ENCODE peak calls at places on chromosome 10, in nine cellular contexts. D is cardiac fibroblast, B is foreskin fibroblast, L is mucosa of descending colon, F is PC-3, O is kidney epithelial cell, H is endothelial cell of umbilical vein, W is spleen, T is epithelial cell of esophagus. C is an unnamed sample.

GRCh38 chr10:129909080-129909479 is 55.0 kb downstream of the EBF3 start:
- DNase-seq in D (no peak), B (no peak), L (no peak), F (no peak), O (no peak), H (no peak), W (no peak), T (no peak), C (no peak)

GRCh38 chr10:86135191-86135590 is 231.4 kb downstream of the GRID1 start:
- DNase-seq in D (no peak), B (no peak), L (no peak), F (no peak), O (no peak), H (no peak), W (no peak), T (no peak), C (no peak)

GRCh38 chr10:122326806-122327205 is 47.7 kb upstream of the PLEKHA1 start:
- DNase-seq in D (no peak), B (no peak), L (no peak), F (no peak), O (no peak), H (no peak), W (no peak), T (no peak), C (no peak)

GRCh38 chr10:66827353-66827752 is 98.5 kb upstream of the LRRTM3 start:
- DNase-seq in D (peak), B (peak), L (no peak), F (peak), O (no peak), H (no peak), W (no peak), T (peak), C (no peak)

GRCh38 chr10:18104223-18104872 is 35.9 kb upstream of the CACNB2 start:
- DNase-seq in D (peak), B (peak), L (no peak), F (peak), O (no peak), H (peak), W (no peak), T (peak), C (no peak)

GRCh38 chr10:101305241-101306230 is 48.4 kb upstream of the BTRC start:
- DNase-seq in D (no peak), B (no peak), L (no peak), F (no peak), O (no peak), H (no peak), W (peak), T (no peak), C (no peak)

GRCh38 chr10:80471009-80471408 is 16.9 kb downstream of the TSPAN14 start:
- DNase-seq in D (no peak), B (no peak), L (no peak), F (no peak), O (no peak), H (no peak), W (no peak), T (peak), C (no peak)

GRCh38 chr10:118903691-118904090 is 125.8 kb upstream of the NANOS1 start:
- DNase-seq in D (no peak), B (no peak), L (no peak), F (no peak), O (no peak), H (no peak), W (no peak), T (no peak), C (no peak)

GRCh38 chr10:17850526-17850925 is 41.4 kb downstream of the MRC1 start:
- DNase-seq in D (no peak), B (no peak), L (no peak), F (no peak), O (no peak), H (no peak), W (no peak), T (no peak), C (no peak)

GRCh38 chr10:60570941-60571340 is 181.3 kb upstream of the ANK3 start:
- DNase-seq in D (no peak), B (no peak), L (no peak), F (peak), O (no peak), H (no peak), W (no peak), T (no peak), C (no peak)

GRCh38 chr10:69867699-69868558 is 66.2 kb downstream of the COL13A1 start:
- DNase-seq in D (no peak), B (no peak), L (peak), F (peak), O (no peak), H (no peak), W (no peak), T (no peak), C (no peak)

GRCh38 chr10:31769564-31769963 is 159.1 kb downstream of the ARHGAP12 start:
- DNase-seq in D (peak), B (no peak), L (no peak), F (peak), O (no peak), H (no peak), W (no peak), T (peak), C (no peak)

GRCh38 chr10:16470747-16471146 is 33.9 kb downstream of the PTER start:
- DNase-seq in D (no peak), B (no peak), L (no peak), F (no peak), O (no peak), H (peak), W (no peak), T (no peak), C (no peak)

GRCh38 chr10:9992656-9993055 is 1025.0 kb upstream of the CELF2 start:
- DNase-seq in D (no peak), B (no peak), L (no peak), F (no peak), O (no peak), H (no peak), W (no peak), T (no peak), C (no peak)

GRCh38 chr10:103745264-103746247 is 109.8 kb downstream of the SH3PXD2A start:
- DNase-seq in D (peak), B (peak), L (peak), F (peak), O (no peak), H (peak), W (no peak), T (peak), C (no peak)

GRCh38 chr10:89369142-89370105 is 8.4 kb upstream of the IFIT1B start:
- DNase-seq in D (peak), B (no peak), L (no peak), F (peak), O (no peak), H (peak), W (no peak), T (peak), C (no peak)

GRCh38 chr10:43375401-43376020 is 4.1 kb downstream of the FXYD4 start:
- DNase-seq in D (no peak), B (no peak), L (no peak), F (no peak), O (no peak), H (no peak), W (peak), T (no peak), C (no peak)

GRCh38 chr10:71086439-71087080 is 125.8 kb upstream of the UNC5B start:
- DNase-seq in D (no peak), B (no peak), L (no peak), F (peak), O (no peak), H (no peak), W (peak), T (no peak), C (no peak)

GRCh38 chr10:133012573-133013359 is 70.4 kb upstream of the CFAP46 start:
- DNase-seq in D (no peak), B (no peak), L (peak), F (no peak), O (no peak), H (no peak), W (peak), T (no peak), C (no peak)

GRCh38 chr10:29386347-29386999 is 97.6 kb downstream of the LYZL1 start:
- DNase-seq in D (peak), B (peak), L (no peak), F (peak), O (no peak), H (peak), W (no peak), T (peak), C (no peak)

GRCh38 chr10:93850484-93851015 is 43.2 kb upstream of the SLC35G1 start:
- DNase-seq in D (no peak), B (no peak), L (no peak), F (no peak), O (no peak), H (no peak), W (no peak), T (no peak), C (no peak)

GRCh38 chr10:93844979-93845626 is 48.7 kb upstream of the SLC35G1 start:
- DNase-seq in D (no peak), B (no peak), L (no peak), F (no peak), O (no peak), H (no peak), W (no peak), T (no peak), C (no peak)

GRCh38 chr10:93852721-93853120 is 41.1 kb upstream of the SLC35G1 start:
- DNase-seq in D (no peak), B (no peak), L (no peak), F (no peak), O (no peak), H (no peak), W (no peak), T (no peak), C (no peak)

GRCh38 chr10:93851169-93851568 is 42.6 kb upstream of the SLC35G1 start:
- DNase-seq in D (no peak), B (no peak), L (no peak), F (no peak), O (no peak), H (no peak), W (no peak), T (no peak), C (no peak)

DNA sequence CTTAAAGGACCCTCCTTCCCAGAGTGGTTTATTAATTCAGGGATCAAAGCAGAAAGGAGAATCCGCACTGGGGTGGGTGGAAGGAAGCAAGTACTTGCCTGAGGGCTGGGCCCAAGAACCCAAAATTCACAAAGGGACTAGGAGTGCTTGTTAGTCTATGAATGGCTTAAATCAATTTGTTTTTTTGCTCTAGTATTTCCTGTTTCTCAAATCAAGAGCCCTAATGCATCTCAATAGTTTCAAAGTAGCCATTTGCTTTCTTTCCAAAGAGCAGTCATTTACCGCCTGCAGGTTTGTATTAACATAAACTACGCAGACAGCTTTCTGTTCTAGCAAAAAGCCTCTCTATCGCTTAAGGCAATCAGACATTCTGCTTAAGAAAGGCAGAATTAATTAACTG is 44.2 kb upstream of the SLC35G1 start:
- DNase-seq in D (no peak), B (no peak), L (no peak), F (no peak), O (no peak), H (no peak), W (no peak), T (no peak), C (no peak)
- H3K4me3 ChIP-seq in D (no peak), B (no peak), L (no peak), F (no peak), O (no peak), H (no peak), W (no peak), T (no peak), C (no peak)

GRCh38 chr10:111077715-111078504 is 1.1 kb downstream of the ADRA2A start:
- DNase-seq in D (peak), B (no peak), L (peak), F (no peak), O (no peak), H (peak), W (no peak), T (peak), C (no peak)
- H3K4me3 ChIP-seq in D (peak), B (peak), L (peak), F (peak), O (no peak), H (peak), W (peak), T (peak), C (peak)

DNA sequence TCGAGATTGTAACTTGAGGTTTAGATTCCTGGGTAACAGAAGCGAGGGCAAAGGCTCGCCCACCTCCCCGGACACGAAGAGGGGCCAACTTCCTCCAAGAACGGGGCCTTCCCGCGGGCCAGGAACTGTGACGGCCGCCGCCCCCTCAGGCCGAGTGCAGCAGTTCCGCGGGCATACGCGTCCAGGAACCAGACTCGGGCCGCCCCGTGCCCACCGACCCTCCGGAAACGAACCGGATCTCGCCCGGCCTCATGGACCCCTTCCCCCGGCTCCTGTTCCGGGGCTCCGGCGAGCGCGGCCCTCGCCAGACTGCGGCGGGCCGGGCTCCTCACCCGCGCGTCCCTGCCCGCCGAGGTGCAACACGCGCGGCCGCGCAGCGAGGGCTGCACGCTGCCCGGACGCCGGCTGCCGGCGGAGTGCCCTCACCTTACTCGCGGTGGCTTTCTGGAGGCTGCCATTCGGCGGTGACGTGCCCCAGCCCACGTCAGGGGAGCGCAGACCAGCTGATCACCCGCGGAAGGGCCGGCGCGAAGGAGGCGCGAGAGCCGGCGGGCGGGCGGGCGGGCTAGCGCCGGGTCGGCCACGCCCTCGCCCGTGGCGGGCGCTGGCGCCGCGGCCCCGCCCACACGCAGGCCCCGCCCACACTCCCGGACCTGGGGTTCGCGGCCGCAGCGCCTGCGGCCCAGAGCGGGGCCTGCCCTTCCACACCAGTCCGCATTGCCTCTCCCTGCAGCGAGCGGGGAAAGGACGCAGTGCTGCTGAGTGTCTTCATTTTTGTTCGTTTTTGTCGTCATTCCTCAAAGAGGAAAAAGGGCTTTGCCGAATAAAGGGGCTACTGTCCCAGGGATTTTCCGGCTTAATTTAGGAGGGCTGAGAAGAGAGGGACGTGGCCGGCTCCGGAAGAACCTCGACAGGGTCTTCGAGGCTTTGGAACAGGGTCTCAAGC is at the start of gene XPNPEP1:
- DNase-seq in D (peak), B (peak), L (peak), F (peak), O (no peak), H (peak), W (peak), T (peak), C (no peak)
- H3K4me3 ChIP-seq in D (peak), B (peak), L (peak), F (peak), O (peak), H (peak), W (peak), T (peak), C (peak)

GRCh38 chr10:79245539-79246208 is 101.6 kb upstream of the PPIF start:
- DNase-seq in D (peak), B (no peak), L (no peak), F (no peak), O (no peak), H (peak), W (no peak), T (no peak), C (no peak)

GRCh38 chr10:79244841-79245504 is 102.3 kb upstream of the PPIF start:
- DNase-seq in D (peak), B (no peak), L (no peak), F (no peak), O (no peak), H (no peak), W (peak), T (no peak), C (no peak)

GRCh38 chr10:79243211-79244067 is 103.8 kb upstream of the PPIF start:
- DNase-seq in D (no peak), B (no peak), L (peak), F (no peak), O (no peak), H (peak), W (peak), T (peak), C (no peak)

GRCh38 chr10:79242620-79243152 is 104.6 kb upstream of the PPIF start:
- DNase-seq in D (peak), B (peak), L (no peak), F (peak), O (no peak), H (peak), W (peak), T (peak), C (peak)

DNA sequence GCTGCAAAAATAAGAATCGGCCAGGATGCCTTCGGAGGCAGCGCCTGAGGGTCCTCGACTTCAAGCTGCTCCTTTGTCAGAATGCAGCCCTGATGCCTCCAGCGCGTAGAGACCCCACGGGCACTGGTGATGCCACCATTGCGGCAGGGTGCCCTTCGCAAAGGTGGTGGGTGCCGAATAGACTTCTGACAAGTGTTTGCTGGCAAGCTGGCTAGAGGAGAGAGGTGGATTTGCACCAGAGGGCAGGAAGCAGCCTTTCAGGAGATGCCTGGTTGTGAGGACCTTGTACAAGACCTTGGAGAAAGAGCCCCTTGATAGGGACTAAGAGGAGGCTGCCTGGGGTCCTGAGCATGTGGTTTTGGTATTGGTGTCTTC is 103.2 kb upstream of the PPIF start:
- DNase-seq in D (no peak), B (no peak), L (no peak), F (no peak), O (no peak), H (peak), W (no peak), T (no peak), C (no peak)
- H3K4me3 ChIP-seq in D (peak), B (peak), L (no peak), F (no peak), O (no peak), H (peak), W (peak), T (peak), C (peak)

GRCh38 chr10:124390788-124391187 is 27.9 kb downstream of the OAT start:
- DNase-seq in D (no peak), B (no peak), L (no peak), F (no peak), O (no peak), H (no peak), W (no peak), T (no peak), C (no peak)

GRCh38 chr10:124387078-124387874 is 31.4 kb downstream of the OAT start:
- DNase-seq in D (no peak), B (no peak), L (no peak), F (no peak), O (no peak), H (no peak), W (peak), T (no peak), C (no peak)

GRCh38 chr10:124388476-124388822 is 30.3 kb downstream of the OAT start:
- DNase-seq in D (no peak), B (no peak), L (no peak), F (no peak), O (no peak), H (no peak), W (no peak), T (no peak), C (no peak)

GRCh38 chr10:124388823-124389612 is 29.7 kb downstream of the OAT start:
- DNase-seq in D (peak), B (peak), L (peak), F (peak), O (no peak), H (peak), W (peak), T (peak), C (peak)

DNA sequence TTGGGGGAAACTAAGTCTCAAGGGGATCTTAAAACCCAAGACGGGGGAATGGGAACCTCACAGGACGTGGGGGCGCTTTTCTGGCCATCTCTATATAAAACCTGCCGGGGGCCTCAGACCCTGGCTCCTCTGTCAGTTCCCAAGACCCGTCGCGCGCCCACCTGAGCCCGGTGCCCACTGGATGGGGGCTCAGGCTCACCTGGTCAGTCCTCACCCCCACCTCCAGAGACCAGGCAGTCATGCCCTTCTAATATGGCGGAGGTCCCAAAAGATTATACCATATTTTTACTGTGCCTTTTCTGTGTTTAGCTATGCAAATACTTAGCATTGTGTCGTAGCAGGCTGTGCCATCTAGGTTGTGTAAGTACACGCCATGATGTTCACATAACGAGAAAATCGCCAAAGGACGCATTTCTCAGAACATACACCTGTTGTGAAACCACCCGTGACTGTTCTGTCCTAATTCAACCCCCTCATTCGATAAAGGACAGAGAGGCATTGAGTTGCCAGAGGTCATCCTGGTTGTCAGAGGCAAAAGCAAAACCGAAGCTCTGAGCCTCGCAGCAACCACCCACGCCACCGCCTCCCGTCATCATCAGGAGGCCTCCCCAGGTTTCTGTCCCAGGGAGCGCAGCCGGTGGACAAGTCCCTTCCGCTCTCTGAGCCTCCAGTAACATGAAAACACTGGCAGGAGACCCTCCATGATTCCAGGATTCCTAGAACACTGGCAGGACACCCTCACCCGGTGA is 28.9 kb downstream of the OAT start:
- DNase-seq in D (no peak), B (no peak), L (no peak), F (no peak), O (no peak), H (no peak), W (peak), T (no peak), C (no peak)
- H3K4me3 ChIP-seq in D (no peak), B (peak), L (no peak), F (peak), O (no peak), H (no peak), W (no peak), T (no peak), C (peak)

GRCh38 chr10:666237-667012 is 23.0 kb downstream of the DIP2C start:
- DNase-seq in D (no peak), B (no peak), L (peak), F (no peak), O (no peak), H (no peak), W (no peak), T (no peak), C (no peak)
- H3K4me3 ChIP-seq in D (no peak), B (no peak), L (no peak), F (no peak), O (no peak), H (no peak), W (no peak), T (no peak), C (no peak)

GRCh38 chr10:79315602-79315920 is 31.7 kb upstream of the PPIF start:
- DNase-seq in D (no peak), B (no peak), L (peak), F (no peak), O (no peak), H (no peak), W (no peak), T (no peak), C (no peak)

GRCh38 chr10:79314761-79315601 is 32.3 kb upstream of the PPIF start:
- DNase-seq in D (no peak), B (no peak), L (peak), F (peak), O (no peak), H (no peak), W (peak), T (no peak), C (no peak)

GRCh38 chr10:79318369-79318768 is 28.9 kb upstream of the PPIF start:
- DNase-seq in D (no peak), B (no peak), L (peak), F (no peak), O (no peak), H (no peak), W (peak), T (no peak), C (no peak)

GRCh38 chr10:79319372-79319771 is 27.9 kb upstream of the PPIF start:
- DNase-seq in D (no peak), B (no peak), L (peak), F (no peak), O (no peak), H (no peak), W (peak), T (no peak), C (no peak)

GRCh38 chr10:79316671-79317431 is 30.4 kb upstream of the PPIF start:
- DNase-seq in D (peak), B (no peak), L (peak), F (peak), O (no peak), H (peak), W (peak), T (no peak), C (no peak)
- H3K4me3 ChIP-seq in D (no peak), B (no peak), L (no peak), F (no peak), O (no peak), H (no peak), W (no peak), T (no peak), C (no peak)

GRCh38 chr10:99927719-99928280 is 81.9 kb downstream of the DNMBP start:
- DNase-seq in D (no peak), B (no peak), L (no peak), F (no peak), O (no peak), H (peak), W (no peak), T (no peak), C (no peak)
- H3K4me3 ChIP-seq in D (no peak), B (no peak), L (peak), F (no peak), O (peak), H (peak), W (no peak), T (no peak), C (no peak)

C was measured in skeletal muscle cell.